ENCODE peak calls at places on chromosomes 3 and 15, in nine cellular contexts. P, B, K, W, A, Z, Y, D and T are unnamed samples.

GRCh38 chr3:72961766-72962165 is 34.8 kb upstream of the PPP4R2 start:
- DNase-seq in P (no peak), B (no peak), K (no peak), W (no peak), A (peak), Z (no peak), Y (no peak), D (no peak), T (no peak)

GRCh38 chr3:7977245-7978103 is 524.1 kb upstream of the LMCD1 start:
- DNase-seq in P (no peak), B (peak), K (peak), W (peak), A (no peak), Z (peak), Y (no peak), D (no peak), T (no peak)

GRCh38 chr15:34799149-34799824 is 3.9 kb upstream of the ACTC1 start:
- DNase-seq in P (peak), B (peak), K (no peak), W (no peak), A (no peak), Z (peak), Y (peak), D (no peak), T (peak)

GRCh38 chr3:170563712-170564423 is 22.0 kb downstream of the SLC7A14 start:
- DNase-seq in P (no peak), B (no peak), K (peak), W (no peak), A (no peak), Z (peak), Y (no peak), D (peak), T (no peak)

GRCh38 chr3:15151166-15151565 is 52.2 kb upstream of the RBSN start:
- DNase-seq in P (no peak), B (no peak), K (no peak), W (no peak), A (no peak), Z (no peak), Y (no peak), D (no peak), T (no peak)

GRCh38 chr3:122825460-122825859 is 30.6 kb downstream of the SLC49A4 start:
- DNase-seq in P (no peak), B (no peak), K (no peak), W (no peak), A (peak), Z (no peak), Y (no peak), D (no peak), T (no peak)

GRCh38 chr3:194035406-194036138 is 100.4 kb upstream of the HES1 start:
- DNase-seq in P (no peak), B (no peak), K (no peak), W (no peak), A (no peak), Z (no peak), Y (no peak), D (no peak), T (no peak)

GRCh38 chr15:62163847-62164499 is 1.1 kb downstream of the C2CD4B start:
- DNase-seq in P (no peak), B (peak), K (no peak), W (no peak), A (no peak), Z (peak), Y (peak), D (no peak), T (no peak)

GRCh38 chr15:34179257-34179656 is 30.6 kb downstream of the KATNBL1 start:
- DNase-seq in P (no peak), B (no peak), K (no peak), W (no peak), A (no peak), Z (no peak), Y (no peak), D (no peak), T (no peak)

GRCh38 chr3:139427283-139428060 is 38.0 kb upstream of the COPB2 start:
- DNase-seq in P (no peak), B (peak), K (peak), W (peak), A (peak), Z (peak), Y (no peak), D (peak), T (peak)

GRCh38 chr15:76973362-76973743 is 21.6 kb upstream of the PSTPIP1 start:
- DNase-seq in P (peak), B (no peak), K (peak), W (no peak), A (no peak), Z (peak), Y (peak), D (no peak), T (peak)

GRCh38 chr3:101964861-101965260 is 115.5 kb downstream of the NFKBIZ start:
- DNase-seq in P (no peak), B (no peak), K (no peak), W (no peak), A (no peak), Z (peak), Y (peak), D (no peak), T (no peak)

GRCh38 chr3:48569400-48569799 is 5.8 kb upstream of the UCN2 start:
- DNase-seq in P (no peak), B (no peak), K (no peak), W (no peak), A (no peak), Z (no peak), Y (no peak), D (no peak), T (no peak)

GRCh38 chr3:129314757-129315385 is 36.2 kb downstream of the HMCES start:
- DNase-seq in P (peak), B (peak), K (peak), W (peak), A (peak), Z (peak), Y (peak), D (peak), T (peak)

GRCh38 chr15:74884428-74885223 is 5.2 kb upstream of the MPI start:
- DNase-seq in P (no peak), B (no peak), K (peak), W (no peak), A (no peak), Z (peak), Y (no peak), D (no peak), T (no peak)

GRCh38 chr3:11539218-11539617 is 104.5 kb downstream of the VGLL4 start:
- DNase-seq in P (peak), B (no peak), K (no peak), W (no peak), A (no peak), Z (no peak), Y (no peak), D (no peak), T (no peak)

GRCh38 chr3:160951677-160952487 is 153.3 kb downstream of the B3GALNT1 start:
- DNase-seq in P (no peak), B (peak), K (no peak), W (no peak), A (no peak), Z (no peak), Y (no peak), D (no peak), T (no peak)

GRCh38 chr3:123552095-123552714 is 32.6 kb downstream of the HACD2 start:
- DNase-seq in P (no peak), B (peak), K (no peak), W (no peak), A (no peak), Z (peak), Y (no peak), D (no peak), T (peak)